ENCODE peak calls at places on chromosomes 1 and 21, in five cellular contexts. G, K, R, D and Z are unnamed samples.

GRCh38 chr1:67594764-67595163 is 90.2 kb upstream of the GADD45A start:
- DNase-seq in K (no peak), G (no peak), D (no peak), R (no peak), Z (no peak)

GRCh38 chr21:38494688-38495087 is 3.6 kb downstream of the ERG start:
- DNase-seq in R (no peak), K (peak; percentile 32), G (no peak), D (no peak), Z (no peak)

GRCh38 chr21:34200288-34200905 is 127.0 kb downstream of the MRPS6 start:
- DNase-seq in D (no peak), R (no peak), K (no peak), G (no peak), Z (no peak)

GRCh38 chr1:153608742-153609584 is 4.0 kb downstream of the S100A16 start:
- DNase-seq in R (peak; percentile 42), G (no peak), D (peak; percentile 89), K (no peak), Z (peak; percentile 80)

GRCh38 chr1:240234477-240235225 is 143.0 kb downstream of the FMN2 start:
- DNase-seq in D (no peak), K (no peak), R (no peak), G (no peak), Z (no peak)

GRCh38 chr1:17272641-17273040 is 23.7 kb downstream of the PADI3 start:
- DNase-seq in K (no peak), D (no peak), G (no peak), R (no peak), Z (no peak)

GRCh38 chr1:76759950-76760349 is 107.3 kb upstream of the ST6GALNAC5 start:
- DNase-seq in R (no peak), K (no peak), D (peak; percentile 62), G (peak; percentile 62), Z (peak; percentile 47)

GRCh38 chr1:213122514-213122929 is 71.5 kb downstream of the RPS6KC1 start:
- DNase-seq in K (peak; percentile 26), D (no peak), R (no peak), G (peak; percentile 13), Z (no peak)

GRCh38 chr1:14648931-14649860 is 50.7 kb downstream of the KAZN start:
- DNase-seq in G (no peak), R (no peak), K (no peak), D (no peak), Z (no peak)

GRCh38 chr1:63799810-63800209 is 26.0 kb downstream of the ROR1 start:
- DNase-seq in G (no peak), R (no peak), K (no peak), D (no peak), Z (no peak)

GRCh38 chr1:207323425-207323976 is 2.0 kb downstream of the CD55 start:
- DNase-seq in K (no peak), R (no peak), D (no peak), G (no peak), Z (no peak)

GRCh38 chr1:238701024-238701423 is 685.3 kb upstream of the CHRM3 start:
- DNase-seq in R (no peak), G (no peak), K (no peak), D (no peak), Z (no peak)

GRCh38 chr21:42624095-42624830 is 29.2 kb upstream of the PDE9A start:
- DNase-seq in K (no peak), R (no peak), D (no peak), G (no peak), Z (no peak)

GRCh38 chr1:117127840-117128239 is 6.3 kb upstream of the TRIM45 start:
- DNase-seq in D (no peak), R (no peak), G (no peak), K (no peak), Z (no peak)

GRCh38 chr21:15172963-15173362 is 108.2 kb upstream of the NRIP1 start:
- DNase-seq in K (no peak), D (no peak), R (no peak), G (no peak), Z (no peak)

GRCh38 chr1:157429841-157430240 is 122.5 kb downstream of the FCRL5 start:
- DNase-seq in D (no peak), R (no peak), K (no peak), G (no peak), Z (no peak)

GRCh38 chr1:156140879-156141707 is 12.3 kb upstream of the SEMA4A start:
- DNase-seq in K (no peak), D (no peak), G (no peak), R (peak; percentile 38), Z (no peak)

GRCh38 chr1:42913426-42914091 is 45.1 kb downstream of the SLC2A1 start:
- DNase-seq in K (peak; percentile 31), R (no peak), G (peak; percentile 62), D (no peak), Z (no peak)

GRCh38 chr1:59243978-59244377 is 52.9 kb upstream of the FGGY start:
- DNase-seq in K (no peak), G (no peak), R (no peak), D (no peak), Z (no peak)

GRCh38 chr1:1098656-1099425 is 17.0 kb downstream of the C1orf159 start:
- DNase-seq in K (no peak), D (no peak), G (no peak), R (no peak), Z (no peak)

GRCh38 chr21:29080454-29080930 is 7.0 kb upstream of the CCT8 start:
- DNase-seq in K (no peak), G (no peak), R (no peak), D (no peak), Z (no peak)

GRCh38 chr1:109335091-109335490 is 28.3 kb upstream of the MYBPHL start:
- DNase-seq in D (no peak), G (no peak), K (no peak), R (no peak), Z (no peak)

GRCh38 chr21:31644648-31645047 is 14.8 kb upstream of the SOD1 start:
- DNase-seq in R (no peak), D (no peak), G (no peak), K (no peak), Z (no peak)

GRCh38 chr1:208475951-208476824 is 232.0 kb upstream of the PLXNA2 start:
- DNase-seq in D (no peak), R (no peak), K (no peak), G (no peak), Z (no peak)

GRCh38 chr1:178651742-178652141 is 73.3 kb upstream of the RALGPS2 start:
- DNase-seq in D (no peak), R (no peak), K (no peak), G (no peak), Z (no peak)

GRCh38 chr1:94317790-94318188 is 80.4 kb upstream of the ARHGAP29 start:
- DNase-seq in R (no peak), D (no peak), G (no peak), K (no peak), Z (no peak)

GRCh38 chr1:20405893-20406604 is 80.0 kb downstream of the CAMK2N1 start:
- DNase-seq in G (no peak), R (no peak), K (no peak), D (no peak), Z (no peak)

GRCh38 chr1:78650114-78650513 is 483 bp downstream of the IFI44 start:
- DNase-seq in R (no peak), D (no peak), K (no peak), G (no peak), Z (no peak)